ENCODE peak calls at places on chromosome 21, in nine cellular contexts. One of them, this sample, is unnamed.
A peak's percentile ranks its signal among the peaks of the same experiment; 100 is the strongest.

GRCh38 chr21:30207252-30207579 is 8.7 kb downstream of the CLDN8 start:
- DNase-seq in AG04450: no peak
- DNase-seq in globus pallidus: no peak
- DNase-seq in left cardiac atrium: no peak
- DNase-seq in endothelial cell: no peak
- DNase-seq in activated T-helper 1 cell treated with anti-CD3 and anti-CD28 coated beads, Interleukin-2, amount 50 U/mL, for 16 hours: no peak
- DNase-seq in KBM-7: no peak
- DNase-seq in activated CD4-positive, alpha-beta T cell treated with anti-CD3 and anti-CD28 coated beads, Interleukin-2, amount 50 U/mL, for 1 hour: no peak
- DNase-seq in NCI-H2171 treated with DMSO at 0.1 percent for 48 hours: no peak
- DNase-seq in this sample: no peak

GRCh38 chr21:32350981-32351380 is 41.8 kb downstream of the URB1 start:
- DNase-seq in endothelial cell: no peak
- DNase-seq in NCI-H2171 treated with DMSO at 0.1 percent for 48 hours: no peak
- DNase-seq in left cardiac atrium: no peak
- DNase-seq in KBM-7: no peak
- DNase-seq in activated T-helper 1 cell treated with anti-CD3 and anti-CD28 coated beads, Interleukin-2, amount 50 U/mL, for 16 hours: no peak
- DNase-seq in activated CD4-positive, alpha-beta T cell treated with anti-CD3 and anti-CD28 coated beads, Interleukin-2, amount 50 U/mL, for 1 hour: no peak
- DNase-seq in AG04450: no peak
- DNase-seq in globus pallidus: no peak
- DNase-seq in this sample: no peak

GRCh38 chr21:33212159-33212851 is 17.4 kb upstream of the IFNAR2 start:
- DNase-seq in AG04450: peak; percentile 33
- DNase-seq in activated CD4-positive, alpha-beta T cell treated with anti-CD3 and anti-CD28 coated beads, Interleukin-2, amount 50 U/mL, for 1 hour: no peak
- DNase-seq in left cardiac atrium: no peak
- DNase-seq in globus pallidus: no peak
- DNase-seq in endothelial cell: no peak
- DNase-seq in NCI-H2171 treated with DMSO at 0.1 percent for 48 hours: no peak
- DNase-seq in activated T-helper 1 cell treated with anti-CD3 and anti-CD28 coated beads, Interleukin-2, amount 50 U/mL, for 16 hours: no peak
- DNase-seq in KBM-7: peak; percentile 70
- DNase-seq in this sample: no peak

GRCh38 chr21:27477321-27477720 is 510.4 kb upstream of the ADAMTS5 start:
- DNase-seq in left cardiac atrium: no peak
- DNase-seq in activated T-helper 1 cell treated with anti-CD3 and anti-CD28 coated beads, Interleukin-2, amount 50 U/mL, for 16 hours: no peak
- DNase-seq in NCI-H2171 treated with DMSO at 0.1 percent for 48 hours: no peak
- DNase-seq in globus pallidus: no peak
- DNase-seq in activated CD4-positive, alpha-beta T cell treated with anti-CD3 and anti-CD28 coated beads, Interleukin-2, amount 50 U/mL, for 1 hour: no peak
- DNase-seq in AG04450: no peak
- DNase-seq in KBM-7: no peak
- DNase-seq in endothelial cell: no peak
- DNase-seq in this sample: no peak

GRCh38 chr21:35354078-35354477 is 305.0 kb upstream of the RUNX1 start:
- DNase-seq in activated CD4-positive, alpha-beta T cell treated with anti-CD3 and anti-CD28 coated beads, Interleukin-2, amount 50 U/mL, for 1 hour: no peak
- DNase-seq in NCI-H2171 treated with DMSO at 0.1 percent for 48 hours: no peak
- DNase-seq in left cardiac atrium: no peak
- DNase-seq in globus pallidus: no peak
- DNase-seq in activated T-helper 1 cell treated with anti-CD3 and anti-CD28 coated beads, Interleukin-2, amount 50 U/mL, for 16 hours: no peak
- DNase-seq in KBM-7: no peak
- DNase-seq in AG04450: no peak
- DNase-seq in endothelial cell: no peak
- DNase-seq in this sample: no peak

GRCh38 chr21:32878654-32879053 is 107.1 kb upstream of the PAXBP1 start:
- DNase-seq in left cardiac atrium: no peak
- DNase-seq in AG04450: no peak
- DNase-seq in activated T-helper 1 cell treated with anti-CD3 and anti-CD28 coated beads, Interleukin-2, amount 50 U/mL, for 16 hours: no peak
- DNase-seq in globus pallidus: peak; percentile 7
- DNase-seq in KBM-7: peak; percentile 16
- DNase-seq in activated CD4-positive, alpha-beta T cell treated with anti-CD3 and anti-CD28 coated beads, Interleukin-2, amount 50 U/mL, for 1 hour: no peak
- DNase-seq in endothelial cell: no peak
- DNase-seq in NCI-H2171 treated with DMSO at 0.1 percent for 48 hours: no peak
- DNase-seq in this sample: no peak

GRCh38 chr21:37423103-37423502 is 56.5 kb downstream of the DYRK1A start:
- DNase-seq in globus pallidus: no peak
- DNase-seq in AG04450: no peak
- DNase-seq in activated T-helper 1 cell treated with anti-CD3 and anti-CD28 coated beads, Interleukin-2, amount 50 U/mL, for 16 hours: no peak
- DNase-seq in left cardiac atrium: no peak
- DNase-seq in KBM-7: no peak
- DNase-seq in endothelial cell: no peak
- DNase-seq in activated CD4-positive, alpha-beta T cell treated with anti-CD3 and anti-CD28 coated beads, Interleukin-2, amount 50 U/mL, for 1 hour: no peak
- DNase-seq in NCI-H2171 treated with DMSO at 0.1 percent for 48 hours: no peak
- DNase-seq in this sample: no peak

GRCh38 chr21:42724226-42724920 is 71.0 kb downstream of the PDE9A start:
- DNase-seq in NCI-H2171 treated with DMSO at 0.1 percent for 48 hours: no peak
- DNase-seq in AG04450: peak; percentile 29
- DNase-seq in endothelial cell: no peak
- DNase-seq in KBM-7: peak; percentile 34
- DNase-seq in activated T-helper 1 cell treated with anti-CD3 and anti-CD28 coated beads, Interleukin-2, amount 50 U/mL, for 16 hours: no peak
- DNase-seq in globus pallidus: no peak
- DNase-seq in activated CD4-positive, alpha-beta T cell treated with anti-CD3 and anti-CD28 coated beads, Interleukin-2, amount 50 U/mL, for 1 hour: no peak
- DNase-seq in left cardiac atrium: peak; percentile 51
- DNase-seq in this sample: no peak

GRCh38 chr21:44449473-44450363 is 5.6 kb upstream of the LRRC3 start:
- DNase-seq in AG04450: no peak
- DNase-seq in left cardiac atrium: no peak
- DNase-seq in activated T-helper 1 cell treated with anti-CD3 and anti-CD28 coated beads, Interleukin-2, amount 50 U/mL, for 16 hours: no peak
- DNase-seq in endothelial cell: peak; percentile 2
- DNase-seq in globus pallidus: no peak
- DNase-seq in NCI-H2171 treated with DMSO at 0.1 percent for 48 hours: no peak
- DNase-seq in activated CD4-positive, alpha-beta T cell treated with anti-CD3 and anti-CD28 coated beads, Interleukin-2, amount 50 U/mL, for 1 hour: no peak
- DNase-seq in KBM-7: no peak
- DNase-seq in this sample: no peak

GRCh38 chr21:45004481-45005263 is 64.8 kb downstream of the SLX9 start:
- DNase-seq in KBM-7: no peak
- DNase-seq in left cardiac atrium: peak; percentile 25
- DNase-seq in NCI-H2171 treated with DMSO at 0.1 percent for 48 hours: no peak
- DNase-seq in AG04450: no peak
- DNase-seq in activated CD4-positive, alpha-beta T cell treated with anti-CD3 and anti-CD28 coated beads, Interleukin-2, amount 50 U/mL, for 1 hour: no peak
- DNase-seq in activated T-helper 1 cell treated with anti-CD3 and anti-CD28 coated beads, Interleukin-2, amount 50 U/mL, for 16 hours: no peak
- DNase-seq in endothelial cell: no peak
- DNase-seq in globus pallidus: no peak
- DNase-seq in this sample: no peak

GRCh38 chr21:14520535-14520934 is 25.6 kb downstream of the SAMSN1 start:
- DNase-seq in AG04450: no peak
- DNase-seq in left cardiac atrium: no peak
- DNase-seq in activated T-helper 1 cell treated with anti-CD3 and anti-CD28 coated beads, Interleukin-2, amount 50 U/mL, for 16 hours: no peak
- DNase-seq in globus pallidus: peak; percentile 26
- DNase-seq in endothelial cell: no peak
- DNase-seq in NCI-H2171 treated with DMSO at 0.1 percent for 48 hours: no peak
- DNase-seq in KBM-7: peak; percentile 95
- DNase-seq in activated CD4-positive, alpha-beta T cell treated with anti-CD3 and anti-CD28 coated beads, Interleukin-2, amount 50 U/mL, for 1 hour: no peak
- DNase-seq in this sample: no peak

GRCh38 chr21:25373126-25374082 is 233.9 kb downstream of the MRPL39 start:
- DNase-seq in endothelial cell: no peak
- DNase-seq in activated CD4-positive, alpha-beta T cell treated with anti-CD3 and anti-CD28 coated beads, Interleukin-2, amount 50 U/mL, for 1 hour: no peak
- DNase-seq in AG04450: no peak
- DNase-seq in left cardiac atrium: no peak
- DNase-seq in globus pallidus: no peak
- DNase-seq in activated T-helper 1 cell treated with anti-CD3 and anti-CD28 coated beads, Interleukin-2, amount 50 U/mL, for 16 hours: no peak
- DNase-seq in NCI-H2171 treated with DMSO at 0.1 percent for 48 hours: no peak
- DNase-seq in KBM-7: no peak
- DNase-seq in this sample: no peak

GRCh38 chr21:31879251-31879650 is 6.4 kb downstream of the HUNK start:
- DNase-seq in activated T-helper 1 cell treated with anti-CD3 and anti-CD28 coated beads, Interleukin-2, amount 50 U/mL, for 16 hours: no peak
- DNase-seq in KBM-7: no peak
- DNase-seq in NCI-H2171 treated with DMSO at 0.1 percent for 48 hours: no peak
- DNase-seq in globus pallidus: no peak
- DNase-seq in activated CD4-positive, alpha-beta T cell treated with anti-CD3 and anti-CD28 coated beads, Interleukin-2, amount 50 U/mL, for 1 hour: no peak
- DNase-seq in endothelial cell: no peak
- DNase-seq in left cardiac atrium: no peak
- DNase-seq in AG04450: no peak
- DNase-seq in this sample: no peak

GRCh38 chr21:25329227-25329626 is 278.1 kb downstream of the MRPL39 start:
- DNase-seq in activated T-helper 1 cell treated with anti-CD3 and anti-CD28 coated beads, Interleukin-2, amount 50 U/mL, for 16 hours: no peak
- DNase-seq in AG04450: peak; percentile 59
- DNase-seq in globus pallidus: no peak
- DNase-seq in KBM-7: no peak
- DNase-seq in NCI-H2171 treated with DMSO at 0.1 percent for 48 hours: no peak
- DNase-seq in endothelial cell: no peak
- DNase-seq in activated CD4-positive, alpha-beta T cell treated with anti-CD3 and anti-CD28 coated beads, Interleukin-2, amount 50 U/mL, for 1 hour: no peak
- DNase-seq in left cardiac atrium: no peak
- DNase-seq in this sample: no peak

GRCh38 chr21:28235169-28235892 is 757.3 kb downstream of the LTN1 start:
- DNase-seq in endothelial cell: no peak
- DNase-seq in NCI-H2171 treated with DMSO at 0.1 percent for 48 hours: no peak
- DNase-seq in activated CD4-positive, alpha-beta T cell treated with anti-CD3 and anti-CD28 coated beads, Interleukin-2, amount 50 U/mL, for 1 hour: no peak
- DNase-seq in left cardiac atrium: no peak
- DNase-seq in globus pallidus: peak; percentile 38
- DNase-seq in AG04450: no peak
- DNase-seq in KBM-7: peak; percentile 74
- DNase-seq in activated T-helper 1 cell treated with anti-CD3 and anti-CD28 coated beads, Interleukin-2, amount 50 U/mL, for 16 hours: no peak
- DNase-seq in this sample: no peak

GRCh38 chr21:33395866-33396265 is 7.3 kb upstream of the IFNGR2 start:
- DNase-seq in left cardiac atrium: no peak
- DNase-seq in KBM-7: no peak
- DNase-seq in AG04450: no peak
- DNase-seq in activated CD4-positive, alpha-beta T cell treated with anti-CD3 and anti-CD28 coated beads, Interleukin-2, amount 50 U/mL, for 1 hour: no peak
- DNase-seq in activated T-helper 1 cell treated with anti-CD3 and anti-CD28 coated beads, Interleukin-2, amount 50 U/mL, for 16 hours: no peak
- DNase-seq in NCI-H2171 treated with DMSO at 0.1 percent for 48 hours: no peak
- DNase-seq in endothelial cell: no peak
- DNase-seq in globus pallidus: no peak
- DNase-seq in this sample: no peak

GRCh38 chr21:34612557-34612956 is 2.4 kb downstream of the RCAN1 start:
- DNase-seq in activated T-helper 1 cell treated with anti-CD3 and anti-CD28 coated beads, Interleukin-2, amount 50 U/mL, for 16 hours: no peak
- DNase-seq in KBM-7: peak; percentile 16
- DNase-seq in AG04450: no peak
- DNase-seq in globus pallidus: no peak
- DNase-seq in left cardiac atrium: no peak
- DNase-seq in endothelial cell: no peak
- DNase-seq in NCI-H2171 treated with DMSO at 0.1 percent for 48 hours: no peak
- DNase-seq in activated CD4-positive, alpha-beta T cell treated with anti-CD3 and anti-CD28 coated beads, Interleukin-2, amount 50 U/mL, for 1 hour: no peak
- DNase-seq in this sample: no peak

GRCh38 chr21:43203523-43204080 is 34.8 kb downstream of the CRYAA start:
- DNase-seq in activated CD4-positive, alpha-beta T cell treated with anti-CD3 and anti-CD28 coated beads, Interleukin-2, amount 50 U/mL, for 1 hour: no peak
- DNase-seq in endothelial cell: no peak
- DNase-seq in KBM-7: no peak
- DNase-seq in activated T-helper 1 cell treated with anti-CD3 and anti-CD28 coated beads, Interleukin-2, amount 50 U/mL, for 16 hours: no peak
- DNase-seq in AG04450: no peak
- DNase-seq in NCI-H2171 treated with DMSO at 0.1 percent for 48 hours: no peak
- DNase-seq in globus pallidus: no peak
- DNase-seq in left cardiac atrium: no peak
- DNase-seq in this sample: no peak

GRCh38 chr21:28419110-28419509 is 573.6 kb downstream of the LTN1 start:
- DNase-seq in activated T-helper 1 cell treated with anti-CD3 and anti-CD28 coated beads, Interleukin-2, amount 50 U/mL, for 16 hours: no peak
- DNase-seq in globus pallidus: no peak
- DNase-seq in left cardiac atrium: no peak
- DNase-seq in endothelial cell: no peak
- DNase-seq in AG04450: peak; percentile 56
- DNase-seq in NCI-H2171 treated with DMSO at 0.1 percent for 48 hours: no peak
- DNase-seq in KBM-7: no peak
- DNase-seq in activated CD4-positive, alpha-beta T cell treated with anti-CD3 and anti-CD28 coated beads, Interleukin-2, amount 50 U/mL, for 1 hour: no peak
- DNase-seq in this sample: no peak

GRCh38 chr21:42627527-42628289 is 25.7 kb upstream of the PDE9A start:
- DNase-seq in activated T-helper 1 cell treated with anti-CD3 and anti-CD28 coated beads, Interleukin-2, amount 50 U/mL, for 16 hours: no peak
- DNase-seq in endothelial cell: no peak
- DNase-seq in AG04450: no peak
- DNase-seq in NCI-H2171 treated with DMSO at 0.1 percent for 48 hours: no peak
- DNase-seq in globus pallidus: no peak
- DNase-seq in left cardiac atrium: peak; percentile 64
- DNase-seq in activated CD4-positive, alpha-beta T cell treated with anti-CD3 and anti-CD28 coated beads, Interleukin-2, amount 50 U/mL, for 1 hour: no peak
- DNase-seq in KBM-7: no peak
- DNase-seq in this sample: no peak

GRCh38 chr21:42390193-42390592 is 5.7 kb downstream of the TMPRSS3 start:
- DNase-seq in activated CD4-positive, alpha-beta T cell treated with anti-CD3 and anti-CD28 coated beads, Interleukin-2, amount 50 U/mL, for 1 hour: no peak
- DNase-seq in NCI-H2171 treated with DMSO at 0.1 percent for 48 hours: no peak
- DNase-seq in AG04450: no peak
- DNase-seq in left cardiac atrium: no peak
- DNase-seq in activated T-helper 1 cell treated with anti-CD3 and anti-CD28 coated beads, Interleukin-2, amount 50 U/mL, for 16 hours: no peak
- DNase-seq in KBM-7: no peak
- DNase-seq in globus pallidus: no peak
- DNase-seq in endothelial cell: no peak
- DNase-seq in this sample: no peak

GRCh38 chr21:45359451-45360217 is 45.3 kb upstream of the COL18A1 start:
- DNase-seq in AG04450: no peak
- DNase-seq in KBM-7: no peak
- DNase-seq in endothelial cell: no peak
- DNase-seq in activated T-helper 1 cell treated with anti-CD3 and anti-CD28 coated beads, Interleukin-2, amount 50 U/mL, for 16 hours: no peak
- DNase-seq in activated CD4-positive, alpha-beta T cell treated with anti-CD3 and anti-CD28 coated beads, Interleukin-2, amount 50 U/mL, for 1 hour: no peak
- DNase-seq in left cardiac atrium: peak; percentile 20
- DNase-seq in NCI-H2171 treated with DMSO at 0.1 percent for 48 hours: no peak
- DNase-seq in globus pallidus: peak; percentile 16
- DNase-seq in this sample: no peak

GRCh38 chr21:17051054-17051453 is 461.8 kb upstream of the CXADR start:
- DNase-seq in endothelial cell: no peak
- DNase-seq in AG04450: no peak
- DNase-seq in globus pallidus: no peak
- DNase-seq in NCI-H2171 treated with DMSO at 0.1 percent for 48 hours: no peak
- DNase-seq in activated CD4-positive, alpha-beta T cell treated with anti-CD3 and anti-CD28 coated beads, Interleukin-2, amount 50 U/mL, for 1 hour: no peak
- DNase-seq in left cardiac atrium: no peak
- DNase-seq in KBM-7: no peak
- DNase-seq in activated T-helper 1 cell treated with anti-CD3 and anti-CD28 coated beads, Interleukin-2, amount 50 U/mL, for 16 hours: no peak
- DNase-seq in this sample: no peak

GRCh38 chr21:45339430-45340405 is 52.0 kb upstream of the POFUT2 start:
- DNase-seq in AG04450: no peak
- DNase-seq in activated CD4-positive, alpha-beta T cell treated with anti-CD3 and anti-CD28 coated beads, Interleukin-2, amount 50 U/mL, for 1 hour: no peak
- DNase-seq in KBM-7: no peak
- DNase-seq in left cardiac atrium: peak; percentile 25
- DNase-seq in NCI-H2171 treated with DMSO at 0.1 percent for 48 hours: no peak
- DNase-seq in endothelial cell: no peak
- DNase-seq in globus pallidus: no peak
- DNase-seq in activated T-helper 1 cell treated with anti-CD3 and anti-CD28 coated beads, Interleukin-2, amount 50 U/mL, for 16 hours: no peak
- DNase-seq in this sample: no peak

GRCh38 chr21:28138272-28138671 is 854.4 kb downstream of the LTN1 start:
- DNase-seq in left cardiac atrium: no peak
- DNase-seq in endothelial cell: no peak
- DNase-seq in AG04450: no peak
- DNase-seq in activated CD4-positive, alpha-beta T cell treated with anti-CD3 and anti-CD28 coated beads, Interleukin-2, amount 50 U/mL, for 1 hour: no peak
- DNase-seq in globus pallidus: no peak
- DNase-seq in KBM-7: no peak
- DNase-seq in NCI-H2171 treated with DMSO at 0.1 percent for 48 hours: no peak
- DNase-seq in activated T-helper 1 cell treated with anti-CD3 and anti-CD28 coated beads, Interleukin-2, amount 50 U/mL, for 16 hours: no peak
- DNase-seq in this sample: no peak

GRCh38 chr21:44929799-44930542 is 9.3 kb upstream of the ITGB2 start:
- DNase-seq in NCI-H2171 treated with DMSO at 0.1 percent for 48 hours: no peak
- DNase-seq in left cardiac atrium: peak; percentile 12
- DNase-seq in activated T-helper 1 cell treated with anti-CD3 and anti-CD28 coated beads, Interleukin-2, amount 50 U/mL, for 16 hours: no peak
- DNase-seq in AG04450: no peak
- DNase-seq in globus pallidus: no peak
- DNase-seq in activated CD4-positive, alpha-beta T cell treated with anti-CD3 and anti-CD28 coated beads, Interleukin-2, amount 50 U/mL, for 1 hour: no peak
- DNase-seq in KBM-7: no peak
- DNase-seq in endothelial cell: no peak
- DNase-seq in this sample: no peak

GRCh38 chr21:32131960-32132359 is 146.9 kb downstream of the MIS18A start:
- DNase-seq in globus pallidus: no peak
- DNase-seq in endothelial cell: no peak
- DNase-seq in AG04450: no peak
- DNase-seq in NCI-H2171 treated with DMSO at 0.1 percent for 48 hours: no peak
- DNase-seq in KBM-7: no peak
- DNase-seq in left cardiac atrium: no peak
- DNase-seq in activated CD4-positive, alpha-beta T cell treated with anti-CD3 and anti-CD28 coated beads, Interleukin-2, amount 50 U/mL, for 1 hour: no peak
- DNase-seq in activated T-helper 1 cell treated with anti-CD3 and anti-CD28 coated beads, Interleukin-2, amount 50 U/mL, for 16 hours: no peak
- DNase-seq in this sample: no peak

GRCh38 chr21:23016617-23017016 is 2018.4 kb downstream of the NCAM2 start:
- DNase-seq in activated CD4-positive, alpha-beta T cell treated with anti-CD3 and anti-CD28 coated beads, Interleukin-2, amount 50 U/mL, for 1 hour: no peak
- DNase-seq in AG04450: no peak
- DNase-seq in NCI-H2171 treated with DMSO at 0.1 percent for 48 hours: peak; percentile 24
- DNase-seq in globus pallidus: peak; percentile 27
- DNase-seq in left cardiac atrium: no peak
- DNase-seq in KBM-7: peak; percentile 18
- DNase-seq in endothelial cell: peak; percentile 35
- DNase-seq in activated T-helper 1 cell treated with anti-CD3 and anti-CD28 coated beads, Interleukin-2, amount 50 U/mL, for 16 hours: no peak
- DNase-seq in this sample: peak; percentile 47

GRCh38 chr21:46191257-46191685 is 7.0 kb upstream of the SPATC1L start:
- DNase-seq in left cardiac atrium: peak; percentile 53
- DNase-seq in KBM-7: no peak
- DNase-seq in NCI-H2171 treated with DMSO at 0.1 percent for 48 hours: no peak
- DNase-seq in AG04450: peak; percentile 52
- DNase-seq in activated CD4-positive, alpha-beta T cell treated with anti-CD3 and anti-CD28 coated beads, Interleukin-2, amount 50 U/mL, for 1 hour: no peak
- DNase-seq in globus pallidus: no peak
- DNase-seq in endothelial cell: no peak
- DNase-seq in activated T-helper 1 cell treated with anti-CD3 and anti-CD28 coated beads, Interleukin-2, amount 50 U/mL, for 16 hours: no peak
- DNase-seq in this sample: no peak

GRCh38 chr21:42509239-42509638 is 4.4 kb upstream of the SLC37A1 start:
- DNase-seq in globus pallidus: no peak
- DNase-seq in activated CD4-positive, alpha-beta T cell treated with anti-CD3 and anti-CD28 coated beads, Interleukin-2, amount 50 U/mL, for 1 hour: no peak
- DNase-seq in activated T-helper 1 cell treated with anti-CD3 and anti-CD28 coated beads, Interleukin-2, amount 50 U/mL, for 16 hours: no peak
- DNase-seq in AG04450: no peak
- DNase-seq in NCI-H2171 treated with DMSO at 0.1 percent for 48 hours: no peak
- DNase-seq in KBM-7: no peak
- DNase-seq in endothelial cell: no peak
- DNase-seq in left cardiac atrium: no peak
- DNase-seq in this sample: no peak

GRCh38 chr21:35737899-35738341 is 322.4 kb downstream of the SETD4 start:
- DNase-seq in endothelial cell: no peak
- DNase-seq in KBM-7: no peak
- DNase-seq in activated CD4-positive, alpha-beta T cell treated with anti-CD3 and anti-CD28 coated beads, Interleukin-2, amount 50 U/mL, for 1 hour: no peak
- DNase-seq in AG04450: no peak
- DNase-seq in left cardiac atrium: peak; percentile 32
- DNase-seq in globus pallidus: peak; percentile 53
- DNase-seq in activated T-helper 1 cell treated with anti-CD3 and anti-CD28 coated beads, Interleukin-2, amount 50 U/mL, for 16 hours: no peak
- DNase-seq in NCI-H2171 treated with DMSO at 0.1 percent for 48 hours: no peak
- DNase-seq in this sample: no peak

This sample was measured in NT2/D1.